ENCODE peak calls at places on chromosomes 1 and 21, in nine cellular contexts. F is BE2C, U is HL-60, D is PC-3, Y is pancreas, E is heart right ventricle, A is neural progenitor cell, C is AG04449, H is OCI-LY7. S is an unnamed sample.

GRCh38 chr1:33328817-33329216 is 7.9 kb upstream of the A3GALT2 start:
- DNase-seq in F (no peak), U (no peak), D (no peak), Y (no peak), E (no peak), A (no peak), C (no peak), H (no peak), S (no peak)

GRCh38 chr1:88560614-88561013 is 123.5 kb upstream of the PKN2 start:
- DNase-seq in F (no peak), U (no peak), D (no peak), Y (no peak), E (no peak), A (no peak), C (no peak), H (no peak), S (no peak)

GRCh38 chr1:58465825-58466617 is 80.5 kb downstream of the OMA1 start:
- DNase-seq in F (no peak), U (no peak), D (no peak), Y (no peak), E (no peak), A (no peak), C (peak), H (no peak), S (no peak)

GRCh38 chr1:9655127-9655723 is 3.7 kb downstream of the PIK3CD start:
- DNase-seq in F (no peak), U (no peak), D (no peak), Y (no peak), E (no peak), A (no peak), C (no peak), H (peak), S (no peak)

GRCh38 chr1:236751935-236752334 is 43.2 kb upstream of the MTR start:
- DNase-seq in F (no peak), U (no peak), D (no peak), Y (no peak), E (no peak), A (no peak), C (no peak), H (no peak), S (no peak)

GRCh38 chr1:38154089-38154470 is 107.5 kb upstream of the POU3F1 start:
- DNase-seq in F (no peak), U (no peak), D (no peak), Y (no peak), E (no peak), A (no peak), C (no peak), H (no peak), S (no peak)

GRCh38 chr1:2556277-2557145 is at the start of gene TNFRSF14:
- DNase-seq in F (no peak), U (peak), D (peak), Y (peak), E (peak), A (peak), C (no peak), H (peak), S (no peak)

GRCh38 chr1:67908260-67908936 is 75.1 kb upstream of the GNG12 start:
- DNase-seq in F (no peak), U (no peak), D (peak), Y (no peak), E (no peak), A (no peak), C (no peak), H (no peak), S (no peak)

GRCh38 chr1:171300401-171300800 is 13.6 kb upstream of the FMO4 start:
- DNase-seq in F (no peak), U (no peak), D (no peak), Y (no peak), E (no peak), A (no peak), C (no peak), H (peak), S (no peak)

GRCh38 chr1:39387452-39387851 is 104.0 kb upstream of the BMP8A start:
- DNase-seq in F (no peak), U (no peak), D (peak), Y (no peak), E (no peak), A (no peak), C (peak), H (no peak), S (peak)

GRCh38 chr1:201313086-201313485 is 29.8 kb downstream of the PKP1 start:
- DNase-seq in F (peak), U (no peak), D (no peak), Y (no peak), E (no peak), A (no peak), C (no peak), H (no peak), S (no peak)

GRCh38 chr1:207698822-207699483 is 52.9 kb upstream of the CD46 start:
- DNase-seq in F (peak), U (no peak), D (peak), Y (peak), E (peak), A (peak), C (no peak), H (peak), S (no peak)

GRCh38 chr1:66452162-66452561 is 81.8 kb upstream of the SGIP1 start:
- DNase-seq in F (no peak), U (no peak), D (peak), Y (no peak), E (no peak), A (no peak), C (no peak), H (no peak), S (no peak)
- TF ChIP-seq CTCF in F (no peak), U (no peak), D (peak), Y (no peak), E (no peak), A (no peak), C (no peak), H (peak), S (no peak)

GRCh38 chr1:109482242-109482641 is 1.5 kb upstream of the ATXN7L2 start:
- DNase-seq in F (no peak), U (no peak), D (no peak), Y (no peak), E (no peak), A (no peak), C (no peak), H (no peak), S (no peak)

GRCh38 chr1:109482796-109483638 is 688 bp upstream of the ATXN7L2 start:
- DNase-seq in F (peak), U (no peak), D (no peak), Y (peak), E (peak), A (peak), C (no peak), H (peak), S (no peak)

GRCh38 chr1:109484519-109484975 is 842 bp downstream of the ATXN7L2 start:
- DNase-seq in F (no peak), U (no peak), D (no peak), Y (no peak), E (no peak), A (peak), C (no peak), H (peak), S (no peak)

GRCh38 chr1:109483658-109484518 is at the start of gene ATXN7L2:
- DNase-seq in F (peak), U (peak), D (peak), Y (peak), E (peak), A (peak), C (no peak), H (peak), S (no peak)

GRCh38 chr1:109485001-109485400 is 1.3 kb downstream of the ATXN7L2 start:
- DNase-seq in F (no peak), U (no peak), D (no peak), Y (no peak), E (no peak), A (no peak), C (no peak), H (no peak), S (no peak)
- H3K4me3 ChIP-seq in F (peak), U (peak), D (peak), Y (no peak), E (peak), A (peak), C (peak), H (peak), S (peak)

GRCh38 chr1:215911406-215911968 is 344.4 kb downstream of the KCTD3 start:
- DNase-seq in F (no peak), U (no peak), D (peak), Y (no peak), E (no peak), A (no peak), C (no peak), H (no peak), S (no peak)
- TF ChIP-seq CTCF in F (no peak), U (no peak), D (peak), Y (no peak), E (no peak), A (peak), C (no peak), H (no peak), S (no peak)

GRCh38 chr21:38985423-38986378 is 180.0 kb downstream of the ETS2 start:
- DNase-seq in F (peak), U (peak), D (no peak), Y (no peak), E (peak), A (no peak), C (peak), H (no peak), S (peak)
- H3K4me3 ChIP-seq in F (peak), U (no peak), D (no peak), Y (no peak), E (no peak), A (no peak), C (no peak), H (no peak), S (no peak)

GRCh38 chr21:33479679-33480480 is at the start of gene TMEM50B:
- DNase-seq in F (peak), U (peak), D (peak), Y (peak), E (peak), A (peak), C (peak), H (peak), S (peak)
- TF ChIP-seq CTCF in F (peak), U (peak), D (peak), Y (peak), E (peak), A (peak), C (peak), H (peak), S (peak)

GRCh38 chr1:145992958-145993617 is 3.3 kb downstream of the TXNIP start:
- DNase-seq in F (no peak), U (no peak), D (no peak), Y (no peak), E (no peak), A (no peak), C (no peak), H (no peak), S (no peak)

GRCh38 chr1:145994391-145995120 is 1.8 kb downstream of the TXNIP start:
- DNase-seq in F (no peak), U (no peak), D (no peak), Y (peak), E (no peak), A (no peak), C (no peak), H (no peak), S (no peak)

GRCh38 chr1:145992502-145992936 is 3.9 kb downstream of the TXNIP start:
- DNase-seq in F (no peak), U (no peak), D (no peak), Y (no peak), E (no peak), A (no peak), C (no peak), H (no peak), S (no peak)

GRCh38 chr1:145995148-145995851 is 1.1 kb downstream of the TXNIP start:
- DNase-seq in F (no peak), U (no peak), D (no peak), Y (no peak), E (no peak), A (no peak), C (no peak), H (no peak), S (no peak)

DNA sequence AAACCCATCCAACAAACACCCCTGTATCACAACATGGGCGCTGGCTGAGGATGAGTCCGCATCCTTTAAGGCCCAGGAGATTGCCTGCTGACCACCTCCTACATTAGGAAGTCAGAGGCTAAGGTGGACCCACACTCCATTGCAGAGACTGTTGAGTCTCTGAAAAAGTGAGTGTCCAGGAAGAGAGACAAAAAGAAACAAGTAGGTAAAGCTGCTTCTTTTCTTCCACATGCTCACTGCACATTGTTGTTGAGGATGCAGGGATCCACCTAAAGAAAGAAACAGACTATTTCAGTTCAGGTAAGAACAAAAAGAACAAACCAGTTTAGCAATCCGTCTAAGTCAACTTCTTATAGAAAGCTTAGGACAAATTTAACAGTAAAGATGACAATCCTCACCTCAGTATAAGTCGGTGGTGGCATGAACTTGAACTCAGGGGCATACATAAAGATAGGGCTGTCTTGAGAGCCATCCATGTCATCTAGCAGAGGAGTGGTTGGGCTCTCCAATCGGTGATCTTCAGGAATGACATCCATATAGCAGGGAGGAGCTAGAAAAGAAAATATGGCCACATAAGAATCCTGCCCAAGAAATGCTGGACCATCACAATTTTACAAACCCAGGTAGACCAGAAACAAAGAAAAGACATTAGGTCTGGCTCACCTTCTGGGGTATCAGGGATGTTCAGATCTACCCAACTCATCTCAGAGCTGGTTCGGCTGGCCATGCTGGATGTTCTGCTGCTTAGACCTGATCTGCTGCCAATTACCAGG is 2.6 kb downstream of the TXNIP start:
- DNase-seq in F (no peak), U (no peak), D (no peak), Y (no peak), E (no peak), A (no peak), C (no peak), H (no peak), S (no peak)
- H3K4me3 ChIP-seq in F (peak), U (peak), D (peak), Y (peak), E (peak), A (peak), C (peak), H (peak), S (peak)

S was measured in retinal pigment epithelial cell.